ENCODE peak calls at places on chromosomes 1 and 21, in five cellular contexts. X is kidney, T is cardiac fibroblast, V is NB4, D is K562. R is an unnamed sample.
A peak's percentile ranks its signal among the peaks of the same experiment; 100 is the strongest.

GRCh38 chr1:179883040-179883501 is 986 bp downstream of the TOR1AIP1 start:
- DNase-seq in X (no peak), D (no peak), T (no peak), V (no peak), R (peak; percentile 75)

GRCh38 chr1:118132000-118132399 is 53.0 kb downstream of the SPAG17 start:
- DNase-seq in X (peak; percentile 48), D (no peak), T (no peak), V (no peak), R (peak; percentile 9)

GRCh38 chr1:87902830-87903614 is 574.3 kb downstream of the LMO4 start:
- DNase-seq in T (peak; percentile 74), X (no peak), D (no peak), V (peak; percentile 13), R (peak; percentile 0)

GRCh38 chr1:215631489-215631888 is 64.4 kb downstream of the KCTD3 start:
- DNase-seq in D (no peak), V (no peak), T (no peak), X (no peak), R (no peak)

GRCh38 chr1:32870615-32871363 is at the start of gene FNDC5:
- DNase-seq in V (peak; percentile 42), D (peak; percentile 86), X (no peak), T (peak; percentile 35), R (no peak)

GRCh38 chr21:32463889-32464300 is 51.4 kb downstream of the EVA1C start:
- DNase-seq in T (peak; percentile 97), X (no peak), D (no peak), V (no peak), R (no peak)

GRCh38 chr1:153359241-153359640 is 1.6 kb downstream of the S100A9 start:
- DNase-seq in T (no peak), V (no peak), X (no peak), D (no peak), R (no peak)

GRCh38 chr1:111948209-111949131 is 41.0 kb downstream of the KCND3 start:
- DNase-seq in T (peak; percentile 6), V (peak; percentile 70), X (no peak), D (no peak), R (no peak)

GRCh38 chr21:22725436-22725835 is 1727.2 kb downstream of the NCAM2 start:
- DNase-seq in D (no peak), T (no peak), V (no peak), X (no peak), R (no peak)
- TF ChIP-seq CTCF in D (no peak), T (no peak), V (no peak), X (no peak), R (no peak)

GRCh38 chr1:110067957-110068645 is 2.4 kb downstream of the ALX3 start:
- DNase-seq in X (no peak), D (no peak), T (no peak), V (no peak), R (no peak)
- H3K4me3 ChIP-seq in X (no peak overlapping the region), D (no peak overlapping the region), T (no peak overlapping the region), V (no peak overlapping the region), R (no peak overlapping the region)

DNA sequence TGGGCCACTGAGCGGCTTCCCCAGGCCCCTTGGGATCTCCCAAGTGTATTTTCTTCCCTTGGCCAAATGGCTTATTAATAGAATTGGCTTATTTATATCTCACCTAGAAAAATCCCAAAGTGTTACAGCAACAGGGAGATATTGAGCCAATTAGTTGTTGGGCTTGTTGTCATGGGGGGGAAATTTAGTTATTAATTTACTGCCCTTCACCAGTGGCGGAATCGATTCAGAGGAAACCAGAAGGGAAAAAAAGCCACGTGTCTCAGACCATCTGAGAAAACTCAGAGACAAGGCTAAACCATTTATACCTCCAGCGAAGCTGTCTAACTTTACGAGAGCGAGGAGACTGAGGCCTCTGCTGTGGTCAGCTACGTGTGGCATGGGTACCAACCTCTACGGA is 99.1 kb upstream of the CD34 start:
- DNase-seq in V (no peak), X (no peak), T (no peak), D (no peak), R (no peak)
- TF ChIP-seq CTCF in V (no peak), X (no peak), T (no peak), D (no peak), R (no peak)

GRCh38 chr1:223772771-223773160 is 60.4 kb downstream of the CAPN2 start:
- DNase-seq in T (no peak), V (no peak), D (no peak), X (no peak), R (no peak)

GRCh38 chr1:223774133-223774811 is 61.9 kb downstream of the CAPN2 start:
- DNase-seq in D (no peak), V (no peak), T (no peak), X (no peak), R (peak; percentile 7)

GRCh38 chr1:223770621-223771315 is 58.4 kb downstream of the CAPN2 start:
- DNase-seq in V (no peak), X (no peak), D (no peak), T (no peak), R (no peak)

GRCh38 chr1:223771814-223772770 is 59.8 kb downstream of the CAPN2 start:
- DNase-seq in V (peak; percentile 28), X (peak; percentile 86), T (peak; percentile 91), D (peak; percentile 94), R (peak; percentile 43)

GRCh38 chr1:223771469-223771813 is 59.1 kb downstream of the CAPN2 start:
- DNase-seq in D (no peak), V (no peak), X (no peak), T (peak; percentile 38), R (no peak)
- H3K4me3 ChIP-seq in D (no peak overlapping the region), V (no peak overlapping the region), X (no peak overlapping the region), T (no peak overlapping the region), R (no peak overlapping the region)

GRCh38 chr1:100351095-100351884 is 1.0 kb upstream of the CDC14A start:
- DNase-seq in T (peak; percentile 90), X (peak; percentile 92), D (peak; percentile 72), V (peak; percentile 98), R (peak; percentile 96)

GRCh38 chr1:100352267-100353072 is at the start of gene CDC14A:
- DNase-seq in D (peak; percentile 90), X (peak; percentile 98), V (peak; percentile 97), T (peak; percentile 97), R (peak; percentile 95)

GRCh38 chr1:100349276-100349675 is 3.0 kb upstream of the CDC14A start:
- DNase-seq in T (no peak), D (no peak), V (no peak), X (no peak), R (no peak)

GRCh38 chr1:100348549-100349144 is 3.7 kb upstream of the CDC14A start:
- DNase-seq in T (no peak), X (no peak), D (no peak), V (no peak), R (no peak)

DNA sequence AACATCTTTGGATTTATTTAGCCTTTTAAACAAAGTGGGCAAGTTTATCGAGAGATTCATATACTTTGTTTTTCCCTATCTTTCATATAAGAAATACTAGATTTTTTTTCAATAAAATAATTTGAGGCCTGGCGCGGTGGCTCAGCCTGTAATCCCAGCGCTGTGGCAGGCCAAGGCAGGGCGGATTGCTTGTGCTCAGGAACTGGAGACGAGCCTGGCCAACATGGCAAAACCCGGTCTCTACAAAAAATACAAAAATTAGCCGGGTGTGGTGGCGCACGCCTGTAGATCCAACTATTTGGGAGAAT is 1.6 kb upstream of the CDC14A start:
- DNase-seq in X (no peak), V (no peak), T (no peak), D (no peak), R (no peak)
- TF ChIP-seq CTCF in X (no peak), V (no peak), T (no peak), D (no peak), R (no peak)

GRCh38 chr21:41316200-41316599 is 401 bp upstream of the FAM3B start:
- DNase-seq in T (no peak), V (no peak), X (no peak), D (no peak), R (no peak)
- H3K4me3 ChIP-seq in T (no peak overlapping the region), V (no peak overlapping the region), X (peak overlapping the region; percentile 66), D (no peak overlapping the region), R (no peak overlapping the region)

GRCh38 chr21:45306832-45307571 is 19.3 kb upstream of the POFUT2 start:
- DNase-seq in V (peak; percentile 67), T (peak; percentile 94), X (peak; percentile 96), D (peak; percentile 75), R (no peak)

GRCh38 chr21:45310446-45310845 is 22.8 kb upstream of the POFUT2 start:
- DNase-seq in X (peak; percentile 54), T (no peak), V (no peak), D (no peak), R (no peak)

GRCh38 chr21:45309541-45310381 is 22.1 kb upstream of the POFUT2 start:
- DNase-seq in X (peak; percentile 78), V (no peak), T (no peak), D (no peak), R (no peak)

GRCh38 chr21:45308211-45309068 is 20.7 kb upstream of the POFUT2 start:
- DNase-seq in D (no peak), X (peak; percentile 77), T (peak; percentile 78), V (peak; percentile 95), R (no peak)

DNA sequence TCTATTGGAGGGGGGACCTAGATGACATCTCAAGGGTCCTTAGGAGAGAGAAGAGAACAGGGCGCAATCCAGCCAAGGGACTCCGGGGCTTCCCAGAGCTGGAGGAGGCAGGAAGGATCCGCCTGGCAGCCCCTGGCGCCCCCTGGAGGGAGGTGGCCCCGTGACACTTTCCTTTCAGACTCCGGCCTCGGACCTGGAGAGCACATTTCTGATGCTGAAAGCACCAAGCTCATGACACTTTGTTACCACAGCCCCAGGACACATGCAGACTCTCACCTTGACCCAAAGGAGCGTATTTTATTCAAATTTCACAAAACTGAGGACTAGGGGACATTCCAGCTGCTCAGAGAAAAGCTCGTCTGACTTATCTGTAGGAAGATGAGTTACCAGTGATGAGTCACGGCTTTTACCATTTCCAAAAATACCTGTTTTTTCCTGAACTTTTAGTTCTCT is 21.4 kb upstream of the POFUT2 start:
- DNase-seq in V (peak; percentile 79), D (peak; percentile 82), T (peak; percentile 74), X (peak; percentile 84), R (peak; percentile 29)
- TF ChIP-seq CTCF in V (peak; percentile 79), D (peak; percentile 87), T (peak; percentile 86), X (peak; percentile 47), R (peak; percentile 59)

R was measured in GM12865.